ENCODE peak calls at places on chromosomes 6 and 20, in nine cellular contexts. W is NCI-H510A; E is CD4-positive, alpha-beta memory T cell; U is cardiac muscle cell; T is brain microvascular endothelial cell; D is HEK293T; F is NCI-H1105; A is pons; S is stimulated activated CD4-positive, alpha-beta T cell treated with anti-CD3 and anti-CD28 coated beads, Interleukin-12 subunit alpha, Interleukin-12 subunit beta, amount 100 ng/mL, for 4 hours. J is an unnamed sample.

GRCh38 chr6:169912266-169913095 is 161.1 kb downstream of the ERMARD start:
- DNase-seq in D (no peak), T (no peak), F (no peak), E (no peak), S (no peak), W (no peak), U (peak; percentile 25), A (no peak), J (no peak)

GRCh38 chr6:52754443-52754842 is 8.8 kb downstream of the GSTA2 start:
- DNase-seq in S (no peak), T (no peak), W (peak; percentile 80), A (no peak), F (no peak), U (no peak), E (no peak), D (no peak), J (no peak)

GRCh38 chr6:33837971-33838665 is 34.3 kb upstream of the MLN start:
- DNase-seq in W (no peak), D (no peak), E (no peak), F (no peak), T (no peak), S (no peak), A (no peak), U (peak; percentile 72), J (no peak)

GRCh38 chr6:25793970-25794369 is 37.9 kb downstream of the SLC17A1 start:
- DNase-seq in A (no peak), U (no peak), T (no peak), S (no peak), F (no peak), W (no peak), E (no peak), D (no peak), J (no peak)

GRCh38 chr6:27188885-27189418 is 58.5 kb upstream of the PRSS16 start:
- DNase-seq in A (peak; percentile 78), E (peak; percentile 55), D (peak; percentile 57), W (peak; percentile 69), S (peak; percentile 29), F (peak; percentile 79), U (peak; percentile 88), T (peak; percentile 67), J (no peak)

GRCh38 chr20:62370115-62370806 is 3.1 kb upstream of the LAMA5 start:
- DNase-seq in U (peak; percentile 88), E (no peak), D (no peak), S (no peak), W (no peak), A (no peak), T (no peak), F (no peak), J (no peak)

GRCh38 chr6:36455486-36456027 is 12.8 kb downstream of the KCTD20 start:
- DNase-seq in S (no peak), U (no peak), A (no peak), T (no peak), D (no peak), E (no peak), W (no peak), F (no peak), J (no peak)

GRCh38 chr6:157563611-157564284 is 182.8 kb downstream of the ZDHHC14 start:
- DNase-seq in S (no peak), T (no peak), E (no peak), U (no peak), D (no peak), F (no peak), A (no peak), W (no peak), J (no peak)

GRCh38 chr6:98941319-98941718 is 6.4 kb downstream of the FBXL4 start:
- DNase-seq in T (no peak), A (no peak), E (no peak), W (no peak), F (no peak), S (no peak), U (peak; percentile 6), D (no peak), J (no peak)

GRCh38 chr6:111721677-111722219 is 116.1 kb upstream of the TRAF3IP2 start:
- DNase-seq in U (peak; percentile 72), E (peak; percentile 49), T (peak; percentile 50), S (peak; percentile 26), A (no peak), W (no peak), D (peak; percentile 60), F (no peak), J (no peak)

GRCh38 chr6:137873273-137873762 is 6.3 kb downstream of the TNFAIP3 start:
- DNase-seq in S (peak; percentile 70), W (no peak), T (peak; percentile 93), A (peak; percentile 54), E (peak; percentile 87), U (peak; percentile 98), D (no peak), F (no peak), J (peak; percentile 89)

GRCh38 chr6:136753624-136754023 is 38.7 kb downstream of the MAP3K5 start:
- DNase-seq in T (no peak), W (no peak), A (no peak), S (peak; percentile 27), E (peak; percentile 89), F (no peak), D (no peak), U (no peak), J (no peak)

GRCh38 chr6:152462716-152463115 is 174.4 kb downstream of the SYNE1 start:
- DNase-seq in A (no peak), S (no peak), U (peak; percentile 9), E (no peak), D (no peak), W (no peak), T (no peak), F (no peak), J (no peak)

GRCh38 chr6:42226251-42227143 is 8.8 kb upstream of the MRPS10 start:
- DNase-seq in S (no peak), E (no peak), F (no peak), T (peak; percentile 66), W (no peak), U (no peak), A (no peak), D (no peak), J (peak; percentile 88)

GRCh38 chr6:111691345-111692225 is 85.9 kb upstream of the TRAF3IP2 start:
- DNase-seq in T (no peak), S (no peak), W (no peak), A (no peak), F (no peak), U (peak; percentile 49), E (no peak), D (no peak), J (no peak)

GRCh38 chr20:7291319-7291943 is 523.9 kb downstream of the BMP2 start:
- DNase-seq in T (no peak), U (no peak), S (no peak), E (no peak), F (no peak), A (no peak), D (no peak), W (no peak), J (no peak)

GRCh38 chr6:34587325-34587724 is 31.2 kb upstream of the SPDEF start:
- DNase-seq in W (no peak), U (no peak), A (no peak), D (no peak), F (no peak), S (no peak), T (no peak), E (no peak), J (no peak)

GRCh38 chr6:77457720-77458349 is 5.5 kb downstream of the HTR1B start:
- DNase-seq in T (peak; percentile 96), W (no peak), A (peak; percentile 52), E (no peak), D (peak; percentile 53), U (peak; percentile 97), F (peak; percentile 33), S (no peak), J (peak; percentile 34)

GRCh38 chr6:148508401-148509151 is 165.9 kb downstream of the SASH1 start:
- DNase-seq in F (no peak), D (no peak), T (no peak), A (peak; percentile 85), S (no peak), U (peak; percentile 75), W (no peak), E (no peak), J (no peak)

GRCh38 chr20:8880085-8880853 is 188.6 kb upstream of the PLCB4 start:
- DNase-seq in F (no peak), W (no peak), U (no peak), S (no peak), T (no peak), E (no peak), D (no peak), A (no peak), J (no peak)

GRCh38 chr20:39152126-39152525 is 190.0 kb downstream of the DHX35 start:
- DNase-seq in W (peak; percentile 19), F (no peak), A (no peak), D (no peak), U (no peak), E (no peak), S (no peak), T (no peak), J (no peak)

GRCh38 chr20:4459081-4459480 is 262.6 kb upstream of the PRND start:
- DNase-seq in S (no peak), T (no peak), D (no peak), F (no peak), E (no peak), W (no peak), U (no peak), A (no peak), J (no peak)

GRCh38 chr6:84605308-84605707 is 159.1 kb downstream of the TBX18 start:
- DNase-seq in U (no peak), F (no peak), S (no peak), W (no peak), T (no peak), D (no peak), E (no peak), A (no peak), J (no peak)

GRCh38 chr20:62003567-62004405 is 61.9 kb downstream of the TAF4 start:
- DNase-seq in F (no peak), W (no peak), S (no peak), U (no peak), D (no peak), T (no peak), E (no peak), A (no peak), J (no peak)

GRCh38 chr6:16540804-16541752 is 220.2 kb downstream of the ATXN1 start:
- DNase-seq in A (no peak), F (no peak), U (peak; percentile 35), W (no peak), T (no peak), S (no peak), E (no peak), D (no peak), J (no peak)

GRCh38 chr6:51105357-51105756 is 286.7 kb downstream of the TFAP2B start:
- DNase-seq in W (no peak), S (no peak), F (no peak), T (no peak), E (no peak), A (no peak), D (no peak), U (no peak), J (no peak)

GRCh38 chr6:46325561-46326525 is 155.1 kb upstream of the ENPP5 start:
- DNase-seq in D (peak; percentile 56), W (peak; percentile 42), A (peak; percentile 79), E (peak; percentile 27), F (peak; percentile 82), T (peak; percentile 7), S (no peak), U (peak; percentile 37), J (peak; percentile 34)

GRCh38 chr6:35454843-35455110 is 2.6 kb downstream of the FANCE start:
- DNase-seq in W (no peak), F (no peak), A (no peak), T (no peak), E (no peak), D (no peak), S (no peak), U (no peak), J (no peak)

GRCh38 chr6:56356431-56356830 is 109.1 kb upstream of the COL21A1 start:
- DNase-seq in U (peak; percentile 81), E (no peak), T (peak; percentile 20), A (peak; percentile 26), F (no peak), W (no peak), S (no peak), D (no peak), J (no peak)